ENCODE peak calls at places on chromosomes 13 and 19, in eight cellular contexts. S, P, G, U, E, K, M and D are unnamed samples. For H3K4me1, the result is how much of the 10 kb centered on the place peaks cover.

GRCh38 chr19:23802290-23802689 is 43.6 kb upstream of the ZNF681 start:
- DNase-seq in E (no peak), K (no peak), S (no peak), P (no peak), U (no peak), M (no peak), G (no peak), D (no peak)

GRCh38 chr13:21079761-21080730 is 18.7 kb upstream of the LATS2 start:
- DNase-seq in S (no peak), K (no peak), G (no peak), P (no peak), M (no peak), E (no peak), U (no peak), D (no peak)

GRCh38 chr13:93289047-93289446 is 62.4 kb downstream of the GPC6 start:
- DNase-seq in S (no peak), E (no peak), K (no peak), U (no peak), P (no peak), G (no peak), M (no peak), D (no peak)

GRCh38 chr13:112859817-112860190 is 109.2 kb upstream of the MCF2L start:
- DNase-seq in E (no peak), K (no peak), S (no peak), M (no peak), P (no peak), U (no peak), G (no peak), D (no peak)

GRCh38 chr13:46885018-46885417 is 11.8 kb downstream of the HTR2A start:
- DNase-seq in K (no peak), E (no peak), U (no peak), P (no peak), S (no peak), G (no peak), M (no peak), D (no peak)

GRCh38 chr19:18620311-18620710 is 7.6 kb downstream of the TMEM59L start:
- DNase-seq in M (no peak), U (no peak), K (no peak), G (no peak), P (no peak), E (no peak), S (no peak), D (no peak)

GRCh38 chr19:11570039-11570462 is 7.4 kb downstream of the ACP5 start:
- DNase-seq in U (no peak), S (no peak), K (no peak), P (no peak), M (no peak), E (no peak), G (no peak), D (no peak)

GRCh38 chr19:44729516-44730033 is 18.9 kb upstream of the BCL3 start:
- DNase-seq in K (no peak), U (no peak), E (no peak), G (no peak), S (no peak), P (no peak), M (no peak), D (no peak)

GRCh38 chr13:28532226-28533048 is 37.5 kb upstream of the FLT1 start:
- DNase-seq in K (no peak), P (no peak), E (no peak), M (no peak), G (no peak), U (no peak), S (no peak), D (no peak)

GRCh38 chr19:35048911-35049411 is 7.4 kb downstream of the HPN start:
- DNase-seq in G (no peak), K (no peak), M (no peak), U (no peak), P (no peak), E (peak), S (peak), D (no peak)

GRCh38 chr19:27745978-27746542 is 1466.9 kb downstream of the UQCRFS1 start:
- DNase-seq in K (peak), M (no peak), G (no peak), P (peak), S (no peak), U (no peak), E (peak), D (no peak)

GRCh38 chr19:49361438-49362047 is 673 bp downstream of the TEAD2 start:
- DNase-seq in E (peak), S (peak), U (no peak), M (peak), G (no peak), K (peak), P (peak), D (peak)

GRCh38 chr13:53920916-53921315 is 892.3 kb downstream of the OLFM4 start:
- DNase-seq in S (no peak), K (no peak), U (no peak), M (no peak), P (no peak), E (no peak), G (no peak), D (no peak)

GRCh38 chr19:44525721-44526430 is 3.6 kb downstream of the CEACAM20 start:
- DNase-seq in S (no peak), E (no peak), K (no peak), U (no peak), M (no peak), G (no peak), P (no peak), D (no peak)

GRCh38 chr19:19538077-19538764 is at the start of gene CILP2:
- DNase-seq in K (no peak), M (no peak), P (peak), S (peak), E (peak), G (no peak), U (no peak), D (peak)

GRCh38 chr19:5691930-5692784 is 2.1 kb downstream of the RPL36 start:
- DNase-seq in K (no peak), M (no peak), E (no peak), U (no peak), S (peak), P (peak), G (no peak), D (no peak)

GRCh38 chr13:44591316-44591715 is 15.2 kb upstream of the TSC22D1 start:
- DNase-seq in U (no peak), E (no peak), P (no peak), K (no peak), G (no peak), S (no peak), M (peak), D (no peak)

GRCh38 chr13:94583926-94584325 is 12.0 kb downstream of the TGDS start:
- DNase-seq in M (no peak), E (no peak), K (no peak), G (no peak), S (no peak), U (no peak), P (no peak), D (no peak)

GRCh38 chr13:73880365-73880764 is 253.8 kb downstream of the KLF12 start:
- DNase-seq in P (no peak), U (no peak), E (no peak), S (no peak), M (no peak), K (no peak), G (no peak), D (no peak)

GRCh38 chr13:73913043-73913740 is 221.0 kb downstream of the KLF12 start:
- DNase-seq in E (no peak), G (no peak), K (no peak), U (no peak), M (no peak), S (no peak), P (no peak), D (no peak)

GRCh38 chr13:31556376-31556775 is 182.9 kb upstream of the RXFP2 start:
- DNase-seq in S (no peak), K (no peak), G (no peak), P (no peak), E (no peak), M (no peak), U (no peak), D (no peak)

GRCh38 chr13:80382576-80382975 is 41.6 kb upstream of the SPRY2 start:
- DNase-seq in P (no peak), K (no peak), S (no peak), G (no peak), U (no peak), M (no peak), E (no peak), D (no peak)

GRCh38 chr13:92365904-92366303 is 860.7 kb upstream of the GPC6 start:
- DNase-seq in P (no peak), S (no peak), K (no peak), G (no peak), M (no peak), U (no peak), E (no peak), D (no peak)

GRCh38 chr19:13095393-13095784 is 7.3 kb downstream of the LYL1 start:
- DNase-seq in M (no peak), E (no peak), G (no peak), K (no peak), P (no peak), S (no peak), U (no peak), D (no peak)

GRCh38 chr19:13094771-13095392 is 7.8 kb downstream of the LYL1 start:
- DNase-seq in M (no peak), E (no peak), K (no peak), S (no peak), G (no peak), U (no peak), P (no peak), D (no peak)

GRCh38 chr19:13097331-13098258 is 5.1 kb downstream of the LYL1 start:
- DNase-seq in E (no peak), K (no peak), S (peak), P (peak), U (no peak), G (no peak), M (no peak), D (no peak)

GRCh38 chr19:13096968-13097330 is 5.7 kb downstream of the LYL1 start:
- DNase-seq in S (no peak), E (no peak), P (no peak), M (no peak), U (no peak), G (no peak), K (no peak), D (no peak)

GRCh38 chr19:13095934-13096890 is 6.4 kb downstream of the LYL1 start:
- DNase-seq in G (no peak), P (peak), E (no peak), M (peak), U (no peak), K (no peak), S (peak), D (no peak)
- H3K4me1 ChIP-seq in G (under half), P (under half), E (half or more), M (half or more), U (under half), K (half or more), S (under half), D (half or more)

GRCh38 chr19:30449191-30449590 is 77.0 kb downstream of the ZNF536 start:
- DNase-seq in U (no peak), M (no peak), K (no peak), G (no peak), S (no peak), P (no peak), E (no peak), D (no peak)
- TF ChIP-seq EP300 in U (no peak), M (no peak), K (no peak), G (no peak), S (no peak), P (no peak), E (no peak), D (no peak)

DNA sequence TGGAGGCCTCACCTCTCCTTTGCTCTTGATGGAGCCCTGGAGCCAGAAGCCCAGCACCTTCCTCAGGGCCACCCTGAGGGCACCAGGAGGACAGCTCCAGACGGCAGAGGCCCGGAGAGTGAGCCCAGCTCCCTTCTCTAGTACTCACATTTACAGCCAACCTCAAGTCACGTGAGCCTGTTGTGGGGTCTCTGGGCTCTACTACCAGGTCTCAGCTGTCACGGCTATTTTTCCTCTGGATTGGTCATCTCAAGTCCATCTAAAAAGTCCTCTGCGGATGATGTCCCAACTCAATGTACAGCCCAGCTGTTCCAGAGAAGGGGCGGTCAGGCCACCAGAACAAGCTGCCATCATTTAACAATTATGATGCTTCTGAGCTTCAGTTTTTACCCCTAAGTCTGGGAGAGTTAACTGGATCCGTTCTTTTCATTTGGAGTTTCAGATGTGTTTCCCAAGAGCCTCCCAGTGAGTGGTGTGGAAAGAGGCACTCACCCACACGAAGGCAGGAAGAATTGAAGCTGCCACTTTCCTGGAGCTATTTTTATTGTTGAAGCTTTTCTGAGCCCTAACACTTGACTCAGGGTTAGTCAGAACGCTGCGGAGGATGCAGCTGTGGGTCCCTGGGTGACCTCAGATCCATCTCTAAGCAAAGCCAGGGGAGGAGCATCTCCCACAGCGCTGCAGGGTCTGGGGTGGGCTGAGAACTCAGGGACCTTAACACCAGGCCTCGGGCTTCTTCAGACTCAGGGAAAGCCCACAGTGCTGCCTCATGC is 143.5 kb upstream of the UBL3 start:
- DNase-seq in E (no peak), G (no peak), M (no peak), P (no peak), K (no peak), S (no peak), U (no peak), D (no peak)
- H3K27ac ChIP-seq in E (no peak), G (no peak), M (no peak), P (no peak), K (peak), S (no peak), U (no peak), D (no peak)

GRCh38 chr19:39339636-39340035 is 2.6 kb upstream of the SAMD4B start:
- DNase-seq in M (no peak), K (no peak), U (no peak), S (no peak), G (no peak), P (no peak), E (no peak), D (no peak)
- H3K4me1 ChIP-seq in M (under half), K (under half), U (under half), S (under half), G (under half), P (under half), E (under half), D (under half)

DNA sequence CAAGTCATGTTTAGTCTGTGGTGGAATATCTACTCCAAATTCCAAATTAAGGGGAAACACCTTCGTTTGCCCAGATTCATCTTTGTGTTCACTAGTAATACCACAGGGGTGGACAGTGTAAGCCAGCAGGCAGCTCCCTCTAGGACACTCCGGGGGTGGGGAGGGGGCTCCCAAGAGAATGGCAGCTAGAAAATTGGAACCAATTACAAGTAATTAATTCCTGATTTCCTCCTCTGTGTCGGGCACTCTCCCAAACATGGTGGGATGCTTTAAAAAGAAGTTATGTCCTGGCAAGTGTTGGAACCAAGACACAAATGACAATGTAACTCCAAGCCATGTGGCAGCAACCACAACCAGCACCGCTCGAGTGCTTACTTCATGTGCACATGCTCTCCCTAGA is 5.9 kb downstream of the COL4A1 start:
- DNase-seq in K (no peak), S (no peak), E (no peak), U (no peak), P (peak), M (no peak), G (no peak), D (no peak)
- TF ChIP-seq EP300 in K (no peak), S (no peak), E (no peak), U (no peak), P (no peak), M (no peak), G (no peak), D (no peak)

GRCh38 chr19:30222993-30223865 is 149.0 kb upstream of the ZNF536 start:
- DNase-seq in K (no peak), U (no peak), M (no peak), S (no peak), G (no peak), P (peak), E (no peak), D (no peak)
- H3K27ac ChIP-seq in K (no peak), U (no peak), M (no peak), S (no peak), G (no peak), P (peak), E (peak), D (no peak)

GRCh38 chr19:54460230-54461005 is 3.2 kb downstream of the LENG9 start:
- DNase-seq in M (no peak), S (peak), K (no peak), E (no peak), G (no peak), U (no peak), P (no peak), D (no peak)

GRCh38 chr19:54461201-54462071 is 2.1 kb downstream of the LENG9 start:
- DNase-seq in U (no peak), M (no peak), P (no peak), S (peak), G (no peak), K (peak), E (no peak), D (no peak)

GRCh38 chr19:54457773-54458647 is 5.6 kb downstream of the LENG9 start:
- DNase-seq in K (no peak), S (no peak), E (no peak), P (peak), M (no peak), G (no peak), U (no peak), D (no peak)

GRCh38 chr19:54458648-54459281 is 4.8 kb downstream of the LENG9 start:
- DNase-seq in M (no peak), K (no peak), U (no peak), G (no peak), S (peak), E (no peak), P (no peak), D (no peak)

DNA sequence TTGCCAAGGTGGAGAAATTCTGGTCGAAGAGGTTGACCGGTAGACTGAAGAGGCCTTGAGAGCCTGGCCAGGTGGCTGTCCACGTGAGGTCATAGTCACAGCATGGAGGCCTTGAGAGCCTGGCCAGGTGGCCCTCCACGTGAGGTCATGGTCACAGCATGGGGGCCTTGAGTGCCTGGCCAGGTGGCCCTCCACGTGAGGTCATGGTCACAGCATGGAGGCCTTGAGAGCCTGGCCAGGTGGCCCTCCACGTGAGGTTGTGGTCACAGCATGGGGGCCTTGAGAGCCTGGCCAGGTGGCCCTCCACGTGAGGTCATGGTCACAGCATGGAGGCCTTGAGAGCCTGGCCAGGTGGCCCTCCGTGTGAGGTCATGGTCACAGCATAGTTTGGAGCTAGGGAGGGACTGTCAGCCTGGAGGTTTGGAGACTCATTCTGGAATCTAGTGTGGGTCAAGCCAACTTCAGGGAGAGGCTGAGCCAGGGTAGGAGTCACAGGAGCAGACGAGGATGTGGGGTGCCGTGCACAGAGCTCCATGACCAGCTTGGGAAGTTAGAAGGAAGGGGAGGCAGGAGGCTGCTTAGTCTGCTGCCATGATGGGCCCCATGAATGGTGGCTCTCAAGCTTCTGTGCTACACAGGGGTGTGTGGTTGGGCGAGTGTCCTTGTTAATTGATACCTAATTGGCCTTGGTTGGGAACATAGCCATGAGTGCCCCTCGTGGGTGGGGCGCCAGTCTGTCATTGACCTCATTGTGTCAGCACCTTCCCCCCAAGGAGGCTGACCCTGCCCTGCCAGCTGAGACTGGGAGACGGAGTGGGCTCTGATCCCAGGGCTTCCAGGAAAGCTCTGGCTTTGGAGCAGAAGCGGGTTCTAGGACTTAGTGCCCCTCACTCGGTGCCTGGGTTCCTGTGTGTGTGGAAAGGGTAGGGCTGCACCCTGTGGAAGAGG is 4.0 kb downstream of the LENG9 start:
- DNase-seq in S (no peak), U (no peak), K (peak), G (no peak), M (no peak), P (no peak), E (no peak), D (no peak)
- H3K4me1 ChIP-seq in S (under half), U (under half), K (under half), G (under half), M (under half), P (under half), E (half or more), D (under half)

GRCh38 chr13:38952827-38953226 is 37.8 kb downstream of the STOML3 start:
- DNase-seq in K (no peak), G (no peak), M (no peak), S (no peak), E (no peak), U (no peak), P (no peak), D (no peak)
- TF ChIP-seq EP300 in K (no peak), G (no peak), M (no peak), S (no peak), E (no peak), U (no peak), P (no peak), D (no peak)